ENCODE peak calls at places on chromosome 14, in ten cellular contexts. One of them, this sample, is unnamed.
A peak's percentile ranks its signal among the peaks of the same experiment; 100 is the strongest.

GRCh38 chr14:39731912-39732311 is 299.7 kb upstream of the FBXO33 start:
- DNase-seq in stimulated activated CD8-positive, alpha-beta memory T cell treated with anti-CD3 and anti-CD28 coated beads, Interleukin-15, amount 100 ng/mL, for 1 hour: no peak
- DNase-seq in NCI-H748 treated with DMSO at 0.1 percent for 48 hours: no peak
- DNase-seq in left cardiac atrium: no peak
- DNase-seq in epithelial cell of esophagus: no peak
- DNase-seq in nephron progenitor cell: no peak
- DNase-seq in amniotic epithelial cell: no peak
- DNase-seq in NT2/D1: peak; percentile 5
- DNase-seq in NCI-H460: no peak
- DNase-seq in AG08395: no peak
- DNase-seq in this sample: no peak

GRCh38 chr14:50860478-50861086 is 11.3 kb upstream of the ABHD12B start:
- DNase-seq in stimulated activated CD8-positive, alpha-beta memory T cell treated with anti-CD3 and anti-CD28 coated beads, Interleukin-15, amount 100 ng/mL, for 1 hour: peak; percentile 88
- DNase-seq in NCI-H748 treated with DMSO at 0.1 percent for 48 hours: peak; percentile 94
- DNase-seq in left cardiac atrium: peak; percentile 83
- DNase-seq in epithelial cell of esophagus: peak; percentile 79
- DNase-seq in nephron progenitor cell: peak; percentile 92
- DNase-seq in amniotic epithelial cell: peak; percentile 69
- DNase-seq in NT2/D1: peak; percentile 51
- DNase-seq in NCI-H460: peak; percentile 83
- DNase-seq in AG08395: peak; percentile 84
- DNase-seq in this sample: peak; percentile 68

GRCh38 chr14:35342160-35343010 is 50.2 kb downstream of the PSMA6 start:
- DNase-seq in stimulated activated CD8-positive, alpha-beta memory T cell treated with anti-CD3 and anti-CD28 coated beads, Interleukin-15, amount 100 ng/mL, for 1 hour: no peak
- DNase-seq in NCI-H748 treated with DMSO at 0.1 percent for 48 hours: no peak
- DNase-seq in left cardiac atrium: peak; percentile 69
- DNase-seq in epithelial cell of esophagus: no peak
- DNase-seq in nephron progenitor cell: no peak
- DNase-seq in amniotic epithelial cell: no peak
- DNase-seq in NT2/D1: no peak
- DNase-seq in NCI-H460: no peak
- DNase-seq in AG08395: peak; percentile 56
- DNase-seq in this sample: no peak

GRCh38 chr14:77924392-77924948 is 124.6 kb downstream of the ADCK1 start:
- DNase-seq in stimulated activated CD8-positive, alpha-beta memory T cell treated with anti-CD3 and anti-CD28 coated beads, Interleukin-15, amount 100 ng/mL, for 1 hour: no peak
- DNase-seq in NCI-H748 treated with DMSO at 0.1 percent for 48 hours: no peak
- DNase-seq in left cardiac atrium: no peak
- DNase-seq in epithelial cell of esophagus: no peak
- DNase-seq in nephron progenitor cell: no peak
- DNase-seq in amniotic epithelial cell: no peak
- DNase-seq in NT2/D1: no peak
- DNase-seq in NCI-H460: no peak
- DNase-seq in AG08395: no peak
- DNase-seq in this sample: no peak

GRCh38 chr14:100384819-100385813 is 62.0 kb downstream of the SLC25A47 start:
- DNase-seq in stimulated activated CD8-positive, alpha-beta memory T cell treated with anti-CD3 and anti-CD28 coated beads, Interleukin-15, amount 100 ng/mL, for 1 hour: no peak
- DNase-seq in NCI-H748 treated with DMSO at 0.1 percent for 48 hours: no peak
- DNase-seq in left cardiac atrium: no peak
- DNase-seq in epithelial cell of esophagus: peak; percentile 65
- DNase-seq in nephron progenitor cell: no peak
- DNase-seq in amniotic epithelial cell: peak; percentile 74
- DNase-seq in NT2/D1: no peak
- DNase-seq in NCI-H460: peak; percentile 82
- DNase-seq in AG08395: peak; percentile 48
- DNase-seq in this sample: no peak

GRCh38 chr14:88248606-88249005 is 74.5 kb downstream of the KCNK10 start:
- DNase-seq in stimulated activated CD8-positive, alpha-beta memory T cell treated with anti-CD3 and anti-CD28 coated beads, Interleukin-15, amount 100 ng/mL, for 1 hour: no peak
- DNase-seq in NCI-H748 treated with DMSO at 0.1 percent for 48 hours: no peak
- DNase-seq in left cardiac atrium: no peak
- DNase-seq in epithelial cell of esophagus: peak; percentile 27
- DNase-seq in nephron progenitor cell: no peak
- DNase-seq in amniotic epithelial cell: peak; percentile 0
- DNase-seq in NT2/D1: no peak
- DNase-seq in NCI-H460: no peak
- DNase-seq in AG08395: no peak
- DNase-seq in this sample: no peak

GRCh38 chr14:80095623-80096022 is 115.7 kb downstream of the DIO2 start:
- DNase-seq in stimulated activated CD8-positive, alpha-beta memory T cell treated with anti-CD3 and anti-CD28 coated beads, Interleukin-15, amount 100 ng/mL, for 1 hour: no peak
- DNase-seq in NCI-H748 treated with DMSO at 0.1 percent for 48 hours: no peak
- DNase-seq in left cardiac atrium: no peak
- DNase-seq in epithelial cell of esophagus: peak; percentile 3
- DNase-seq in nephron progenitor cell: no peak
- DNase-seq in amniotic epithelial cell: peak; percentile 9
- DNase-seq in NT2/D1: no peak
- DNase-seq in NCI-H460: peak; percentile 1
- DNase-seq in AG08395: peak; percentile 6
- DNase-seq in this sample: no peak

GRCh38 chr14:64417771-64418125 is 29.6 kb downstream of the MTHFD1 start:
- DNase-seq in stimulated activated CD8-positive, alpha-beta memory T cell treated with anti-CD3 and anti-CD28 coated beads, Interleukin-15, amount 100 ng/mL, for 1 hour: no peak
- DNase-seq in NCI-H748 treated with DMSO at 0.1 percent for 48 hours: no peak
- DNase-seq in left cardiac atrium: no peak
- DNase-seq in epithelial cell of esophagus: no peak
- DNase-seq in nephron progenitor cell: no peak
- DNase-seq in amniotic epithelial cell: no peak
- DNase-seq in NT2/D1: no peak
- DNase-seq in NCI-H460: no peak
- DNase-seq in AG08395: no peak
- DNase-seq in this sample: no peak

This sample was measured in NCI-H1048.